ENCODE peak calls at places on chromosomes 3 and 15, in four cellular contexts. One of them, this sample, is unnamed. For H3K36me3, the result is how much of the 10 kb centered on the place peaks cover.

GRCh38 chr3:105729662-105730061 is 139.2 kb downstream of the CBLB start:
- DNase-seq in cardiac muscle cell: no peak
- DNase-seq in pancreas: no peak
- DNase-seq in left ventricle myocardium inferior: no peak
- DNase-seq in this sample: no peak

GRCh38 chr3:174581551-174581950 is 277.6 kb upstream of the NAALADL2 start:
- DNase-seq in cardiac muscle cell: no peak
- DNase-seq in pancreas: no peak
- DNase-seq in left ventricle myocardium inferior: no peak
- DNase-seq in this sample: no peak

GRCh38 chr3:99505200-99505599 is 133.2 kb upstream of the COL8A1 start:
- DNase-seq in cardiac muscle cell: no peak
- DNase-seq in pancreas: no peak
- DNase-seq in left ventricle myocardium inferior: no peak
- DNase-seq in this sample: no peak

GRCh38 chr3:100023150-100023549 is 91.2 kb downstream of the FILIP1L start:
- DNase-seq in cardiac muscle cell: no peak
- DNase-seq in pancreas: no peak
- DNase-seq in left ventricle myocardium inferior: no peak
- DNase-seq in this sample: no peak

GRCh38 chr15:94263341-94264273 is 32.2 kb downstream of the MCTP2 start:
- DNase-seq in cardiac muscle cell: no peak
- DNase-seq in pancreas: no peak
- DNase-seq in left ventricle myocardium inferior: no peak
- DNase-seq in this sample: no peak

GRCh38 chr3:16618721-16619120 is 13.5 kb upstream of the DAZL start:
- DNase-seq in cardiac muscle cell: no peak
- DNase-seq in pancreas: no peak
- DNase-seq in left ventricle myocardium inferior: no peak
- DNase-seq in this sample: no peak

GRCh38 chr3:56355570-56356185 is 112.6 kb downstream of the ERC2 start:
- DNase-seq in cardiac muscle cell: no peak
- DNase-seq in pancreas: no peak
- DNase-seq in left ventricle myocardium inferior: no peak
- DNase-seq in this sample: no peak

GRCh38 chr3:183378008-183378407 is 50.4 kb downstream of the MCF2L2 start:
- DNase-seq in cardiac muscle cell: no peak
- DNase-seq in pancreas: no peak
- DNase-seq in left ventricle myocardium inferior: no peak
- DNase-seq in this sample: no peak

GRCh38 chr3:47865192-47865591 is 62.3 kb downstream of the DHX30 start:
- DNase-seq in cardiac muscle cell: no peak
- DNase-seq in pancreas: no peak
- DNase-seq in left ventricle myocardium inferior: no peak
- DNase-seq in this sample: no peak

GRCh38 chr15:71469393-71469792 is 341.0 kb upstream of the NR2E3 start:
- DNase-seq in cardiac muscle cell: no peak
- DNase-seq in pancreas: no peak
- DNase-seq in left ventricle myocardium inferior: no peak
- DNase-seq in this sample: no peak

GRCh38 chr3:38649500-38650247 is at the start of gene SCN5A:
- DNase-seq in cardiac muscle cell: peak
- DNase-seq in pancreas: peak
- DNase-seq in left ventricle myocardium inferior: peak
- DNase-seq in this sample: no peak

GRCh38 chr15:66876423-66876730 is 174.3 kb downstream of the SMAD6 start:
- DNase-seq in cardiac muscle cell: no peak
- DNase-seq in pancreas: no peak
- DNase-seq in left ventricle myocardium inferior: no peak
- DNase-seq in this sample: no peak

GRCh38 chr3:183766745-183767606 is 58.4 kb downstream of the MAP6D1 start:
- DNase-seq in cardiac muscle cell: peak
- DNase-seq in pancreas: peak
- DNase-seq in left ventricle myocardium inferior: peak
- DNase-seq in this sample: peak

GRCh38 chr15:39804026-39804425 is 21.4 kb upstream of the FSIP1 start:
- DNase-seq in cardiac muscle cell: no peak
- DNase-seq in pancreas: no peak
- DNase-seq in left ventricle myocardium inferior: no peak
- DNase-seq in this sample: no peak

GRCh38 chr3:133283958-133284807 is 115.7 kb upstream of the BFSP2 start:
- DNase-seq in cardiac muscle cell: no peak
- DNase-seq in pancreas: no peak
- DNase-seq in left ventricle myocardium inferior: no peak
- DNase-seq in this sample: no peak

GRCh38 chr15:57556040-57556439 is 35.7 kb upstream of the MYZAP start:
- DNase-seq in cardiac muscle cell: no peak
- DNase-seq in pancreas: no peak
- DNase-seq in left ventricle myocardium inferior: no peak
- DNase-seq in this sample: no peak

GRCh38 chr15:92392966-92393286 is 755 bp upstream of the ST8SIA2 start:
- DNase-seq in cardiac muscle cell: no peak
- DNase-seq in pancreas: no peak
- DNase-seq in left ventricle myocardium inferior: no peak
- DNase-seq in this sample: no peak
- H3K4me3 ChIP-seq in cardiac muscle cell: peak
- H3K4me3 ChIP-seq in pancreas: no peak
- H3K4me3 ChIP-seq in left ventricle myocardium inferior: peak
- H3K4me3 ChIP-seq in this sample: no peak

GRCh38 chr3:141887051-141887450 is 10.6 kb downstream of the ATP1B3 start:
- DNase-seq in cardiac muscle cell: no peak
- DNase-seq in pancreas: no peak
- DNase-seq in left ventricle myocardium inferior: no peak
- DNase-seq in this sample: no peak
- H3K36me3 ChIP-seq in cardiac muscle cell: under half
- H3K36me3 ChIP-seq in pancreas: under half
- H3K36me3 ChIP-seq in left ventricle myocardium inferior: under half
- H3K36me3 ChIP-seq in this sample: under half

DNA sequence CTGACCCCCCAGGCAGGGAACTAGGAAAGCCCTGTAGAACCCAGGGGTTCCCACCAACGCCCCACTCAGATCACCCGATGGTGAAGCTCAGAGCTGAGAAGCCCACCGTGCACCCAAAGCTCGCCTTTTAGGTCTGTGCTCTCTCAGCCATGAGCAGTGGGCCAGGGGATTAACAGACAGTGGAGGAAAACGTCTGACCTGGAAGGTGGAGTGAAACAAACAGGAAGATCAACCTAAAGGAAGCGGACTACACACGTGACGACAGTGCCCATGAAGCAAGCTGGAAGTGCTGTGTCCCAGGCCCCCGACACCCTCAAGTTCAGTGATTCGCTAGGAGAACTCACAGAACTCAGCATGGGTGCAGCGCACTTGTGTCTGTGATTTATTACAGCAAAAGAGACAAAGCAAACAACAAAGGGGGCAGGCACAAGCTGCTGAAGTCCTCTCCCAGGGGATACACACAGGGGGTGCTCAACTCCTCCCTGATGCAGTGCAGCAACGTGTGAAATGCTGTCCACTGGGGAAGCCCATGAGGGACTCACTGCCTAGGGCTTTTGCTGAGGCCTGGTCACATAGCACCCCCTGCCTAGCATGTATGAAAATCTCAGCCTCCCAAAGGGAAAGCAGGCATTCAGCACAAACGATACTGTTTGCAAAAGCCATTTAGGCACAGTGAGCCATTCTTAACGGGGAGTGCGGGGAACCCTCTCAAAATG is 43.5 kb downstream of the CFAP92 start:
- DNase-seq in cardiac muscle cell: peak
- DNase-seq in pancreas: no peak
- DNase-seq in left ventricle myocardium inferior: no peak
- DNase-seq in this sample: no peak
- TF ChIP-seq CTCF in cardiac muscle cell: peak
- TF ChIP-seq CTCF in pancreas: no peak
- TF ChIP-seq CTCF in left ventricle myocardium inferior: peak
- TF ChIP-seq CTCF in this sample: no peak

GRCh38 chr3:184822654-184823053 is 10.7 kb downstream of the VPS8 start:
- DNase-seq in cardiac muscle cell: no peak
- DNase-seq in pancreas: no peak
- DNase-seq in left ventricle myocardium inferior: no peak
- DNase-seq in this sample: no peak
- H3K4me3 ChIP-seq in cardiac muscle cell: no peak
- H3K4me3 ChIP-seq in pancreas: no peak
- H3K4me3 ChIP-seq in left ventricle myocardium inferior: peak
- H3K4me3 ChIP-seq in this sample: no peak

GRCh38 chr3:13599887-13600450 is 51.0 kb downstream of the FBLN2 start:
- DNase-seq in cardiac muscle cell: no peak
- DNase-seq in pancreas: no peak
- DNase-seq in left ventricle myocardium inferior: no peak
- DNase-seq in this sample: no peak

GRCh38 chr3:13598926-13599886 is 50.3 kb downstream of the FBLN2 start:
- DNase-seq in cardiac muscle cell: no peak
- DNase-seq in pancreas: peak
- DNase-seq in left ventricle myocardium inferior: no peak
- DNase-seq in this sample: no peak

GRCh38 chr3:13600950-13601691 is 52.2 kb downstream of the FBLN2 start:
- DNase-seq in cardiac muscle cell: peak
- DNase-seq in pancreas: no peak
- DNase-seq in left ventricle myocardium inferior: no peak
- DNase-seq in this sample: no peak

GRCh38 chr3:13598201-13598600 is 49.3 kb downstream of the FBLN2 start:
- DNase-seq in cardiac muscle cell: no peak
- DNase-seq in pancreas: no peak
- DNase-seq in left ventricle myocardium inferior: no peak
- DNase-seq in this sample: no peak

GRCh38 chr3:13601692-13602080 is 52.8 kb downstream of the FBLN2 start:
- DNase-seq in cardiac muscle cell: no peak
- DNase-seq in pancreas: no peak
- DNase-seq in left ventricle myocardium inferior: no peak
- DNase-seq in this sample: no peak
- H3K36me3 ChIP-seq in cardiac muscle cell: under half
- H3K36me3 ChIP-seq in pancreas: under half
- H3K36me3 ChIP-seq in left ventricle myocardium inferior: under half
- H3K36me3 ChIP-seq in this sample: under half

DNA sequence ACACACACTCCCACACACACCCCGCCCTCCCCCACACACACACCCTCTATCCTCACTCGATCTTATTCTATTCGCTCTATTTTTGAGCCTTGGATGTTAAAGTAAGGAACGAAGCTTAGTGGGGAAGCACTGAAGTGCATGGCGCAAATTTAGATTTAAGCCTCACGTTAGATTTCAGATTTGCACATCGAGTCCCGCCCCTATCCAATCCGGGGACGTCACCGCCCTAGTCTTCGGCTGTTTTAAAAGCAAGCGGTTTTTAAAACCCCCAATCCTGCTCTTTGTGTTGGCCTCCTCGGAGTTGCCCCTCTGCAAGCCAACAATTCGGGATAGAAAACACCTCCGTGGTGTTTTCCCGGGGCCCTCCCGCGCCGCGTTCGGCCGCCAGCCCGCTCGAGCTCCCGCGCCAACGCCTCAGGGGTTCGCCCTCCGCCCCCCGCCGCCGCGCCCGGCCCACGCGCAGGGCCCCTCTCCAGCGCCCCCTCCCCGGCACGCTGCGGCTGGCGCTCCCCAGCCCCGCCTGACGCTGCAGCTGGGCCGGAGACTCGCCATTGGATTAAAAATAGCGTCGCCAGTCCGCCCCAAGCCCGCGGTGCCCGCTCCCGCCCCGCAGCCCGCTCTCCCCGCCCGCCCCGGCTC is at the start of gene USP13:
- DNase-seq in cardiac muscle cell: peak
- DNase-seq in pancreas: peak
- DNase-seq in left ventricle myocardium inferior: peak
- DNase-seq in this sample: peak
- TF ChIP-seq CTCF in cardiac muscle cell: no peak
- TF ChIP-seq CTCF in pancreas: no peak
- TF ChIP-seq CTCF in left ventricle myocardium inferior: no peak
- TF ChIP-seq CTCF in this sample: no peak

GRCh38 chr15:60916674-60917468 is 312.2 kb downstream of the RORA start:
- DNase-seq in cardiac muscle cell: peak
- DNase-seq in pancreas: peak
- DNase-seq in left ventricle myocardium inferior: peak
- DNase-seq in this sample: peak
- H3K4me3 ChIP-seq in cardiac muscle cell: no peak
- H3K4me3 ChIP-seq in pancreas: no peak
- H3K4me3 ChIP-seq in left ventricle myocardium inferior: peak
- H3K4me3 ChIP-seq in this sample: no peak

This sample was measured in mucosa of descending colon.